ENCODE peak calls at places on chromosomes 3 and 15, in eight cellular contexts. One of them, this sample, is unnamed.

GRCh38 chr3:196920733-196921132 is 21.6 kb downstream of the NCBP2 start:
- DNase-seq in prostate gland: no peak
- DNase-seq in transverse colon: no peak
- DNase-seq in suprapubic skin: no peak
- DNase-seq in esophagus muscularis mucosa: no peak
- DNase-seq in H1: no peak
- DNase-seq in endothelial cell of umbilical vein: no peak
- DNase-seq in GM12878: no peak
- DNase-seq in this sample: no peak

GRCh38 chr15:83424101-83424500 is 23.0 kb upstream of the SH3GL3 start:
- DNase-seq in prostate gland: no peak
- DNase-seq in transverse colon: no peak
- DNase-seq in suprapubic skin: no peak
- DNase-seq in esophagus muscularis mucosa: no peak
- DNase-seq in H1: no peak
- DNase-seq in endothelial cell of umbilical vein: no peak
- DNase-seq in GM12878: no peak
- DNase-seq in this sample: no peak

GRCh38 chr3:120147072-120147871 is 53.0 kb upstream of the GSK3B start:
- DNase-seq in prostate gland: peak
- DNase-seq in transverse colon: peak
- DNase-seq in suprapubic skin: no peak
- DNase-seq in esophagus muscularis mucosa: no peak
- DNase-seq in H1: no peak
- DNase-seq in endothelial cell of umbilical vein: peak
- DNase-seq in GM12878: no peak
- DNase-seq in this sample: no peak

GRCh38 chr3:171526869-171527268 is 66.7 kb upstream of the TNIK start:
- DNase-seq in prostate gland: no peak
- DNase-seq in transverse colon: no peak
- DNase-seq in suprapubic skin: no peak
- DNase-seq in esophagus muscularis mucosa: no peak
- DNase-seq in H1: no peak
- DNase-seq in endothelial cell of umbilical vein: no peak
- DNase-seq in GM12878: no peak
- DNase-seq in this sample: no peak

GRCh38 chr3:32082727-32083126 is 23.7 kb upstream of the GPD1L start:
- DNase-seq in prostate gland: peak
- DNase-seq in transverse colon: peak
- DNase-seq in suprapubic skin: no peak
- DNase-seq in esophagus muscularis mucosa: no peak
- DNase-seq in H1: no peak
- DNase-seq in endothelial cell of umbilical vein: no peak
- DNase-seq in GM12878: no peak
- DNase-seq in this sample: no peak

GRCh38 chr3:9820944-9821343 is 10.9 kb downstream of the TTLL3 start:
- DNase-seq in prostate gland: no peak
- DNase-seq in transverse colon: no peak
- DNase-seq in suprapubic skin: no peak
- DNase-seq in esophagus muscularis mucosa: no peak
- DNase-seq in H1: no peak
- DNase-seq in endothelial cell of umbilical vein: peak
- DNase-seq in GM12878: no peak
- DNase-seq in this sample: no peak

GRCh38 chr3:76470285-76470684 is 569.6 kb upstream of the ROBO2 start:
- DNase-seq in prostate gland: no peak
- DNase-seq in transverse colon: no peak
- DNase-seq in suprapubic skin: no peak
- DNase-seq in esophagus muscularis mucosa: no peak
- DNase-seq in H1: no peak
- DNase-seq in endothelial cell of umbilical vein: no peak
- DNase-seq in GM12878: no peak
- DNase-seq in this sample: no peak

GRCh38 chr3:107588217-107588616 is 65.5 kb downstream of the BBX start:
- DNase-seq in prostate gland: no peak
- DNase-seq in transverse colon: no peak
- DNase-seq in suprapubic skin: no peak
- DNase-seq in esophagus muscularis mucosa: no peak
- DNase-seq in H1: no peak
- DNase-seq in endothelial cell of umbilical vein: no peak
- DNase-seq in GM12878: no peak
- DNase-seq in this sample: no peak

GRCh38 chr3:171399842-171400241 is 60.4 kb downstream of the TNIK start:
- DNase-seq in prostate gland: no peak
- DNase-seq in transverse colon: no peak
- DNase-seq in suprapubic skin: no peak
- DNase-seq in esophagus muscularis mucosa: no peak
- DNase-seq in H1: no peak
- DNase-seq in endothelial cell of umbilical vein: no peak
- DNase-seq in GM12878: no peak
- DNase-seq in this sample: no peak

GRCh38 chr3:143002083-143002712 is 828 bp downstream of the U2SURP start:
- DNase-seq in prostate gland: no peak
- DNase-seq in transverse colon: no peak
- DNase-seq in suprapubic skin: no peak
- DNase-seq in esophagus muscularis mucosa: no peak
- DNase-seq in H1: no peak
- DNase-seq in endothelial cell of umbilical vein: peak
- DNase-seq in GM12878: no peak
- DNase-seq in this sample: peak

GRCh38 chr15:93948728-93949127 is 282.6 kb upstream of the MCTP2 start:
- DNase-seq in prostate gland: no peak
- DNase-seq in transverse colon: no peak
- DNase-seq in suprapubic skin: no peak
- DNase-seq in esophagus muscularis mucosa: no peak
- DNase-seq in H1: no peak
- DNase-seq in endothelial cell of umbilical vein: no peak
- DNase-seq in GM12878: no peak
- DNase-seq in this sample: no peak

GRCh38 chr15:88975891-88976290 is 62.7 kb upstream of the MFGE8 start:
- DNase-seq in prostate gland: no peak
- DNase-seq in transverse colon: no peak
- DNase-seq in suprapubic skin: no peak
- DNase-seq in esophagus muscularis mucosa: no peak
- DNase-seq in H1: no peak
- DNase-seq in endothelial cell of umbilical vein: no peak
- DNase-seq in GM12878: no peak
- DNase-seq in this sample: no peak

GRCh38 chr3:35946857-35947514 is 307.7 kb downstream of the ARPP21 start:
- DNase-seq in prostate gland: no peak
- DNase-seq in transverse colon: peak
- DNase-seq in suprapubic skin: no peak
- DNase-seq in esophagus muscularis mucosa: no peak
- DNase-seq in H1: no peak
- DNase-seq in endothelial cell of umbilical vein: no peak
- DNase-seq in GM12878: no peak
- DNase-seq in this sample: no peak

GRCh38 chr3:48500656-48501055 is 3.3 kb downstream of the SHISA5 start:
- DNase-seq in prostate gland: no peak
- DNase-seq in transverse colon: no peak
- DNase-seq in suprapubic skin: no peak
- DNase-seq in esophagus muscularis mucosa: no peak
- DNase-seq in H1: peak
- DNase-seq in endothelial cell of umbilical vein: no peak
- DNase-seq in GM12878: no peak
- DNase-seq in this sample: no peak

GRCh38 chr15:93703092-93703785 is 528.1 kb upstream of the MCTP2 start:
- DNase-seq in prostate gland: no peak
- DNase-seq in transverse colon: no peak
- DNase-seq in suprapubic skin: no peak
- DNase-seq in esophagus muscularis mucosa: no peak
- DNase-seq in H1: no peak
- DNase-seq in endothelial cell of umbilical vein: no peak
- DNase-seq in GM12878: no peak
- DNase-seq in this sample: no peak

GRCh38 chr15:89091667-89092220 is 3.5 kb downstream of the ABHD2 start:
- DNase-seq in prostate gland: no peak
- DNase-seq in transverse colon: no peak
- DNase-seq in suprapubic skin: no peak
- DNase-seq in esophagus muscularis mucosa: no peak
- DNase-seq in H1: no peak
- DNase-seq in endothelial cell of umbilical vein: no peak
- DNase-seq in GM12878: no peak
- DNase-seq in this sample: no peak

GRCh38 chr3:69012836-69013255 is 638 bp downstream of the EOGT start:
- DNase-seq in prostate gland: peak
- DNase-seq in transverse colon: peak
- DNase-seq in suprapubic skin: peak
- DNase-seq in esophagus muscularis mucosa: no peak
- DNase-seq in H1: peak
- DNase-seq in endothelial cell of umbilical vein: peak
- DNase-seq in GM12878: no peak
- DNase-seq in this sample: peak

GRCh38 chr3:11624161-11624560 is 19.6 kb downstream of the VGLL4 start:
- DNase-seq in prostate gland: no peak
- DNase-seq in transverse colon: no peak
- DNase-seq in suprapubic skin: no peak
- DNase-seq in esophagus muscularis mucosa: no peak
- DNase-seq in H1: no peak
- DNase-seq in endothelial cell of umbilical vein: peak
- DNase-seq in GM12878: no peak
- DNase-seq in this sample: no peak

GRCh38 chr15:38549222-38549621 is 15.4 kb downstream of the RASGRP1 start:
- DNase-seq in prostate gland: no peak
- DNase-seq in transverse colon: no peak
- DNase-seq in suprapubic skin: no peak
- DNase-seq in esophagus muscularis mucosa: no peak
- DNase-seq in H1: no peak
- DNase-seq in endothelial cell of umbilical vein: no peak
- DNase-seq in GM12878: no peak
- DNase-seq in this sample: no peak

GRCh38 chr3:165835431-165835830 is 1.8 kb downstream of the BCHE start:
- DNase-seq in prostate gland: no peak
- DNase-seq in transverse colon: no peak
- DNase-seq in suprapubic skin: no peak
- DNase-seq in esophagus muscularis mucosa: no peak
- DNase-seq in H1: no peak
- DNase-seq in endothelial cell of umbilical vein: no peak
- DNase-seq in GM12878: no peak
- DNase-seq in this sample: no peak

GRCh38 chr3:165837801-165838200 is 578 bp upstream of the BCHE start:
- DNase-seq in prostate gland: no peak
- DNase-seq in transverse colon: no peak
- DNase-seq in suprapubic skin: no peak
- DNase-seq in esophagus muscularis mucosa: no peak
- DNase-seq in H1: no peak
- DNase-seq in endothelial cell of umbilical vein: no peak
- DNase-seq in GM12878: no peak
- DNase-seq in this sample: no peak

GRCh38 chr3:165839296-165840076 is 2.3 kb upstream of the BCHE start:
- DNase-seq in prostate gland: no peak
- DNase-seq in transverse colon: no peak
- DNase-seq in suprapubic skin: no peak
- DNase-seq in esophagus muscularis mucosa: no peak
- DNase-seq in H1: no peak
- DNase-seq in endothelial cell of umbilical vein: no peak
- DNase-seq in GM12878: no peak
- DNase-seq in this sample: no peak

DNA sequence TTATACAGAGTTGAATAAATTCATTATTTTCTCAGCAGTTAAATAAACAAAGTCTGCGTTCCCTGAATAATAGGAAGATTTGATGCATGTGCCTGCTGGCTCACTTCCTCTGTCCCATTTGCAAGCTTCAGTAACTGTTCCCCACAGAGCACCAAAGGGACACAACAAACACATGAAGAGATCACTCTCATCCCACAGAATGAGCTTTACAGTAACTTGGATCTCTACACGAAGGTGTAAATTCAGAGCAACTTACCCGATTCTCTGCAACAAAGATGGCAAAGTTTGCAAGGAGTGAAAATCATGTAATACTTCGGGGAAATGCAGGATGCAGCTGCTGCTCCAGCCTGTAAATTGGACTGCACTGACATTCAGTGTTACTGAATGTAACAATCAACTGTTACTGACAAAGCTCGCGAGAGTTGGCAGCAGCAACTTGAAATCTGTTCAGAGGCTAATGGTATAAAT is at the start of gene BCHE:
- DNase-seq in prostate gland: no peak
- DNase-seq in transverse colon: no peak
- DNase-seq in suprapubic skin: no peak
- DNase-seq in esophagus muscularis mucosa: no peak
- DNase-seq in H1: no peak
- DNase-seq in endothelial cell of umbilical vein: peak
- DNase-seq in GM12878: no peak
- DNase-seq in this sample: no peak
- TF ChIP-seq POLR2AphosphoS5 in prostate gland: no peak
- TF ChIP-seq POLR2AphosphoS5 in transverse colon: no peak
- TF ChIP-seq POLR2AphosphoS5 in suprapubic skin: no peak
- TF ChIP-seq POLR2AphosphoS5 in esophagus muscularis mucosa: peak
- TF ChIP-seq POLR2AphosphoS5 in H1: no peak
- TF ChIP-seq POLR2AphosphoS5 in endothelial cell of umbilical vein: no peak
- TF ChIP-seq POLR2AphosphoS5 in GM12878: no peak
- TF ChIP-seq POLR2AphosphoS5 in this sample: no peak

DNA sequence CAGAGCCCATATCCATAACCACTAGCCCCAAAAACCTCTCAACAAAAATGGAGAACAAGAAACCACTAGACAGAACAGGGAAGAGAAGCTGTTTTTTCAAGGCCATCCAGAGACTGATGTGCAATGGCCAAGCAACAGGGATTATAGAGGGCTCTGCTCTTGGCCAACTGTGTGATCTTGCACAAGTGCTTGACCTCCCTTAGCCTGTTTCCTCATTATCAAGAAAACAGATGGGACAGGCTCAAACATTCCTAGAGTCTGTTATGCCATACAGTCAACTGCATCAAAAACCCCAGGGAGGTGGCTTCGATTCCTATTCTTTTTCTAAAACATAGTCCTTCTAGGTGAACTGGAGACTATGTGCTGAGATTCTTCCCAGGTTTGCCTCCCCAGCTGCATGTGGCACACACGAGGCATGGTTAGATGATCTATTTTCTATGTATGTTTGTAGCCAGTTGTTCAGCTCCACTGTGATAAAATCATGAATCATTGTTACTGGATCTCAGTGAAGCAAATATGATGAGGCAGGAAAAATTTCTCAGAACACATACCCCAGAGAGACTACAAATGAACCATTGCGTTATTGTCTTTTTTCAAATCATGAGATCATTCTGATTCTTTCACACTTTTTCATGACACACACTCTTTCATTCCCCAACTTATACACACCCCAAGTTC is 132.9 kb upstream of the TGFBR2 start:
- DNase-seq in prostate gland: no peak
- DNase-seq in transverse colon: peak
- DNase-seq in suprapubic skin: peak
- DNase-seq in esophagus muscularis mucosa: no peak
- DNase-seq in H1: no peak
- DNase-seq in endothelial cell of umbilical vein: no peak
- DNase-seq in GM12878: no peak
- DNase-seq in this sample: peak
- TF ChIP-seq POLR2AphosphoS5 in prostate gland: no peak
- TF ChIP-seq POLR2AphosphoS5 in transverse colon: peak
- TF ChIP-seq POLR2AphosphoS5 in suprapubic skin: peak
- TF ChIP-seq POLR2AphosphoS5 in esophagus muscularis mucosa: peak
- TF ChIP-seq POLR2AphosphoS5 in H1: no peak
- TF ChIP-seq POLR2AphosphoS5 in endothelial cell of umbilical vein: no peak
- TF ChIP-seq POLR2AphosphoS5 in GM12878: no peak
- TF ChIP-seq POLR2AphosphoS5 in this sample: peak

GRCh38 chr3:102206506-102207145 is 228.2 kb upstream of the ZPLD1 start:
- DNase-seq in prostate gland: no peak
- DNase-seq in transverse colon: peak
- DNase-seq in suprapubic skin: no peak
- DNase-seq in esophagus muscularis mucosa: peak
- DNase-seq in H1: no peak
- DNase-seq in endothelial cell of umbilical vein: peak
- DNase-seq in GM12878: no peak
- DNase-seq in this sample: no peak
- TF ChIP-seq POLR2AphosphoS5 in prostate gland: peak
- TF ChIP-seq POLR2AphosphoS5 in transverse colon: peak
- TF ChIP-seq POLR2AphosphoS5 in suprapubic skin: no peak
- TF ChIP-seq POLR2AphosphoS5 in esophagus muscularis mucosa: peak
- TF ChIP-seq POLR2AphosphoS5 in H1: no peak
- TF ChIP-seq POLR2AphosphoS5 in endothelial cell of umbilical vein: no peak
- TF ChIP-seq POLR2AphosphoS5 in GM12878: no peak
- TF ChIP-seq POLR2AphosphoS5 in this sample: no peak

GRCh38 chr3:184732133-184732532 is 20.3 kb upstream of the MAGEF1 start:
- DNase-seq in prostate gland: no peak
- DNase-seq in transverse colon: no peak
- DNase-seq in suprapubic skin: peak
- DNase-seq in esophagus muscularis mucosa: no peak
- DNase-seq in H1: peak
- DNase-seq in endothelial cell of umbilical vein: no peak
- DNase-seq in GM12878: no peak
- DNase-seq in this sample: no peak
- TF ChIP-seq POLR2AphosphoS5 in prostate gland: no peak
- TF ChIP-seq POLR2AphosphoS5 in transverse colon: no peak
- TF ChIP-seq POLR2AphosphoS5 in suprapubic skin: no peak
- TF ChIP-seq POLR2AphosphoS5 in esophagus muscularis mucosa: no peak
- TF ChIP-seq POLR2AphosphoS5 in H1: no peak
- TF ChIP-seq POLR2AphosphoS5 in endothelial cell of umbilical vein: no peak
- TF ChIP-seq POLR2AphosphoS5 in GM12878: no peak
- TF ChIP-seq POLR2AphosphoS5 in this sample: no peak